ENCODE peak calls at places on chromosomes 12 and 14, in five cellular contexts. N is CD4-positive, alpha-beta memory T cell; I is lower lobe of right lung; Y is esophagus squamous epithelium; V is testis. R is an unnamed sample.
A peak's percentile ranks its signal among the peaks of the same experiment; 100 is the strongest.

GRCh38 chr12:615620-616019 is 47.6 kb downstream of the NINJ2 start:
- DNase-seq in I (no peak), N (no peak), Y (no peak), V (no peak), R (no peak)

GRCh38 chr12:48765753-48766162 is 23.1 kb downstream of the ADCY6 start:
- DNase-seq in Y (no peak), I (no peak), V (peak; percentile 64), N (no peak), R (no peak)

GRCh38 chr12:2049604-2050540 is 2.9 kb upstream of the CACNA1C start:
- DNase-seq in N (no peak), V (no peak), I (no peak), Y (no peak), R (no peak)

GRCh38 chr14:102928412-102929348 is 6.2 kb downstream of the AMN start:
- DNase-seq in N (peak; percentile 79), I (peak; percentile 91), Y (peak; percentile 33), V (peak; percentile 66), R (peak; percentile 84)

GRCh38 chr14:36508418-36509051 is 11.5 kb downstream of the NKX2-1 start:
- DNase-seq in Y (no peak), N (no peak), V (no peak), I (peak; percentile 78), R (no peak)

GRCh38 chr14:103607039-103607668 is 21.9 kb upstream of the KLC1 start:
- DNase-seq in V (peak; percentile 71), Y (no peak), N (peak; percentile 62), I (peak; percentile 70), R (peak; percentile 60)

GRCh38 chr12:9740109-9740750 is 7.3 kb upstream of the CLECL1 start:
- DNase-seq in V (no peak), I (no peak), Y (no peak), N (peak; percentile 47), R (peak; percentile 65)

GRCh38 chr14:49895480-49895879 is 2.6 kb downstream of the ARF6 start:
- DNase-seq in N (peak; percentile 28), I (no peak), Y (no peak), V (no peak), R (no peak)

GRCh38 chr14:104436741-104437701 is 142.5 kb upstream of the C14orf180 start:
- DNase-seq in N (no peak), Y (no peak), V (no peak), I (peak; percentile 40), R (no peak)

GRCh38 chr14:20768593-20768892 is 339 bp downstream of the EDDM3B start:
- DNase-seq in N (no peak), Y (no peak), V (no peak), I (no peak), R (no peak)

GRCh38 chr14:65096323-65097089 is 5.8 kb downstream of the MAX start:
- DNase-seq in V (no peak), I (no peak), N (no peak), Y (no peak), R (no peak)

GRCh38 chr12:49058366-49059062 is 2.1 kb downstream of the KMT2D start:
- DNase-seq in Y (no peak), V (peak; percentile 22), I (no peak), N (no peak), R (no peak)

GRCh38 chr14:39034481-39035296 is 68.3 kb downstream of the SEC23A start:
- DNase-seq in N (no peak), V (no peak), I (no peak), Y (no peak), R (no peak)

GRCh38 chr12:38113991-38114390 is 202.6 kb upstream of the ALG10B start:
- DNase-seq in N (no peak), I (no peak), V (no peak), Y (no peak), R (no peak)

GRCh38 chr12:77940011-77940423 is 109.3 kb downstream of the NAV3 start:
- DNase-seq in Y (no peak), I (no peak), V (no peak), N (no peak), R (no peak)

GRCh38 chr14:61514927-61515326 is 180.4 kb upstream of the HIF1A start:
- DNase-seq in N (no peak), Y (no peak), V (no peak), I (no peak), R (no peak)

GRCh38 chr12:79725987-79726386 is 35.2 kb upstream of the PAWR start:
- DNase-seq in V (no peak), Y (no peak), I (no peak), N (no peak), R (no peak)

GRCh38 chr12:8065991-8066594 is at the start of gene C3AR1:
- DNase-seq in Y (no peak), N (peak; percentile 82), I (no peak), V (no peak), R (peak; percentile 44)

GRCh38 chr14:22991852-22992251 is 9.5 kb upstream of the AJUBA start:
- DNase-seq in N (no peak), V (no peak), Y (no peak), I (no peak), R (no peak)

GRCh38 chr14:53384073-53384472 is 230.9 kb upstream of the DDHD1 start:
- DNase-seq in N (no peak), Y (no peak), V (no peak), I (no peak), R (no peak)

GRCh38 chr14:22418631-22419030 is 170.4 kb downstream of the DAD1 start:
- DNase-seq in V (no peak), Y (no peak), I (no peak), N (no peak), R (no peak)

GRCh38 chr14:35637269-35637668 is 103.3 kb downstream of the INSM2 start:
- DNase-seq in N (no peak), I (no peak), Y (no peak), V (no peak), R (no peak)

GRCh38 chr12:93803408-93803807 is 126.2 kb downstream of the CRADD start:
- DNase-seq in I (no peak), V (no peak), Y (no peak), N (no peak), R (no peak)

GRCh38 chr14:100211893-100212292 is 27.1 kb upstream of the YY1 start:
- DNase-seq in N (no peak), I (no peak), V (no peak), Y (no peak), R (no peak)

GRCh38 chr12:38159591-38160317 is 156.8 kb upstream of the ALG10B start:
- DNase-seq in N (no peak), I (no peak), V (no peak), Y (no peak), R (no peak)

GRCh38 chr14:53963491-53964227 is 7.0 kb upstream of the BMP4 start:
- DNase-seq in Y (no peak), I (peak; percentile 69), V (no peak), N (no peak), R (no peak)

GRCh38 chr14:54189358-54190354 is 207.2 kb upstream of the CDKN3 start:
- DNase-seq in V (no peak), I (no peak), N (no peak), Y (no peak), R (no peak)

GRCh38 chr14:79229383-79229875 is 981.9 kb downstream of the DIO2 start:
- DNase-seq in Y (no peak), I (no peak), V (no peak), N (no peak), R (no peak)

DNA sequence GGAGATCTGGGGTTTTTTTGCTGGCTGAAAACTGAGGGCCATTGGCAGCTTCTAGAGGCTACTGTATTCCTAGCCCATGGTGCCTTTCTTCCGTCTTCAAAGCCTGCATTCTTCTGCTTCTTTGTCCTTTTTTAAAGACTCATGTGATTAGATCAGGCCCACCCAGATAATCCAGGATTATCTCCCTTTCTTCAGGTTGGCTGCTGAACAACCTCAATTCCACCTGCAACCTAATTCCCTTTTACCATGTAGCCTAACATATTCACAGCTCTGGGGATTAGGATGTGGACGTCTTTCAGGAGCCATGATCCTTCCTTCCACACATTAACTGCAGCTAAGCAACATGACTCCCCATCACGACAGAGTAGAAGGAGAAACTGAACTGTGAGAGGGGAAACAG is 985.5 kb downstream of the DIO2 start:
- DNase-seq in I (no peak), Y (no peak), N (no peak), V (no peak), R (no peak)
- H3K9me3 ChIP-seq in I (peaks cover 3% of the 10 kb centered on the region), Y (peaks cover 3% of the 10 kb centered on the region), N (no peaks in the 10 kb centered on the region), V (no peaks in the 10 kb centered on the region), R (no peaks in the 10 kb centered on the region)

DNA sequence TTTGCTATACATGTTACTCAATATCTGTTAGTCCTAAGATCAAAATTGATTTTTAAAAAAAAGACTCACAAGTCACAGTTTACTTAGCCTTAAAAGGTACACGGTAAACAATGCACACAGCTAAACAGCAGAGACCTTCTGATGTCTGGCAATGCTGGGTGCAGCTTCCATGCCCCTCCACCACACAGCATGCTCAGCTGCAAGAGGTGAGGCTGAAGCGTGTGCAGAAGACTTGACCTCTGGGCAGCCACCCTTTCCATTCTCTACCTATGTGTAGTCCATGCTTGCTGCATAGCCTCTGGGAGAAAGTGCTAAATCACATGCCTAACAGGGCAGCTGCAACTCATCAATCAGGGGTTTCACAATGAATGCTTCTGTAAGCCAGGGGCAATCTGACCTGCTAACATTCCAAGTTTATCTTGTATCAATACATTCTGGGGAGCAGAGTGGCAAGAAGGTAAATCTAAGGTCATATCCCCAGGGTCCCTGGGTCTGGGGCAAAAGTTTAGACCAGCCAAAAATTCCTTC is 44.5 kb upstream of the AMN1 start:
- DNase-seq in I (no peak), Y (no peak), N (no peak), V (no peak), R (no peak)
- H3K27ac ChIP-seq in I (no peak overlapping the region), Y (no peak overlapping the region), N (no peak overlapping the region), V (no peak overlapping the region), R (no peak overlapping the region)

DNA sequence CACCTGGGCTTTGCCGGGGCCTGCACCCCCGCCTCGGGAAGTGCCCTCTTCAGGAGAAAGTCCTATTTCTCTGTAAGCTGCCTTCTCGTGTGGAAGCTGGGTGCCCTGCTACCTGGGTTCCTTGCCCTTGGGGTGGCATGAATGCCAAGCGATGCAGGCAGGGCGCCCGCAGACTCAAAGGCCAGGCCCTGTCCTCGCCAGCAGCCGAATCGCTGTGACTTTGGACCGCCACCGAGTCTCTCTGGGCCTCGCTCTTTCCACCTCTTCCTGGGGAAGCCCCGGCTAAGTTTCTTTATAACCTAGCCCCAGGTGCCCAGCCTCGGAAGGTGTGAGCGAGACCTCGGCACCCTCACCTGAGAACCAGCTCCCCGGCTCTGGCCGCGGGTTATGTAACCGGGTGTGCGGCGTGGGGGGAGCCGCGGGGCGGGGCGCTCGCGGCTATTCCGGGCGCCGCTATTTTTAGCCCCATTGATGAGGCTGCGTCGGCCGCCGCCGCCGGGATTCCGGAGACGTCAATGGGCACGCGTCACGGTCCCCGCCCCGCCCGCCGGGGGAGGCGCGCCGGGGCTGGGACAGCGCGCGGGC is 14.6 kb upstream of the NR4A1 start:
- DNase-seq in V (peak; percentile 94), I (peak; percentile 92), Y (no peak), N (peak; percentile 90), R (peak; percentile 89)
- H3K4me3 ChIP-seq in V (no peak overlapping the region), I (peak overlapping the region; percentile 49), Y (peak overlapping the region; percentile 82), N (no peak overlapping the region), R (peak overlapping the region; percentile 59)

GRCh38 chr12:73240110-73240509 is 967.9 kb downstream of the TRHDE start:
- DNase-seq in N (no peak), I (no peak), V (no peak), Y (no peak), R (no peak)
- H3K9me3 ChIP-seq in N (no peaks in the 10 kb centered on the region), I (no peaks in the 10 kb centered on the region), V (no peaks in the 10 kb centered on the region), Y (peaks cover 7% of the 10 kb centered on the region), R (no peaks in the 10 kb centered on the region)

GRCh38 chr12:22518998-22519397 is 25.3 kb downstream of the C2CD5 start:
- DNase-seq in N (no peak), I (no peak), Y (no peak), V (no peak), R (no peak)
- H3K27ac ChIP-seq in N (no peak overlapping the region), I (no peak overlapping the region), Y (no peak overlapping the region), V (no peak overlapping the region), R (no peak overlapping the region)